ENCODE peak calls at places on chromosomes 1 and 21, in five cellular contexts. E is dorsolateral prefrontal cortex, K is A673, B is astrocyte, R is psoas muscle. L is an unnamed sample.

GRCh38 chr21:18041012-18041411 is 203.6 kb upstream of the CHODL start:
- DNase-seq in R (no peak), E (no peak), B (no peak), K (peak), L (no peak)

GRCh38 chr1:158930504-158930903 is 848 bp upstream of the PYHIN1 start:
- DNase-seq in E (no peak), B (no peak), R (no peak), K (no peak), L (no peak)

GRCh38 chr1:65791860-65792670 is 630 bp upstream of the PDE4B start:
- DNase-seq in K (no peak), B (peak), E (peak), R (peak), L (no peak)

GRCh38 chr1:174049514-174049913 is 27.4 kb upstream of the RC3H1 start:
- DNase-seq in R (no peak), K (no peak), E (no peak), B (no peak), L (no peak)

GRCh38 chr1:1217621-1218523 is 3.9 kb upstream of the TNFRSF4 start:
- DNase-seq in B (no peak), E (no peak), K (peak), R (no peak), L (no peak)

GRCh38 chr1:82704393-82704792 is 903.7 kb downstream of the ADGRL2 start:
- DNase-seq in K (no peak), B (no peak), R (no peak), E (no peak), L (no peak)

GRCh38 chr1:47325530-47325929 is 8.1 kb upstream of the CMPK1 start:
- DNase-seq in E (no peak), R (no peak), K (no peak), B (no peak), L (no peak)

GRCh38 chr1:203627819-203628184 is 1.2 kb downstream of the ATP2B4 start:
- DNase-seq in B (no peak), K (peak), E (no peak), R (no peak), L (no peak)

GRCh38 chr1:200108659-200109058 is 81.1 kb downstream of the NR5A2 start:
- DNase-seq in E (no peak), R (no peak), K (no peak), B (no peak), L (no peak)

GRCh38 chr1:114178940-114179339 is 25.3 kb upstream of the SYT6 start:
- DNase-seq in B (no peak), R (no peak), E (no peak), K (no peak), L (no peak)

GRCh38 chr1:155208656-155209372 is at the start of gene MTX1:
- DNase-seq in E (peak), K (peak), B (peak), R (peak), L (no peak)

GRCh38 chr1:15571266-15571665 is 13.6 kb downstream of the AGMAT start:
- DNase-seq in R (no peak), B (no peak), E (no peak), K (no peak), L (no peak)

GRCh38 chr1:201167625-201167991 is 13.3 kb upstream of the TMEM9 start:
- DNase-seq in E (no peak), B (no peak), K (no peak), R (no peak), L (no peak)

GRCh38 chr1:117051224-117052064 is 8.7 kb upstream of the TTF2 start:
- DNase-seq in B (no peak), K (no peak), E (no peak), R (no peak), L (no peak)

DNA sequence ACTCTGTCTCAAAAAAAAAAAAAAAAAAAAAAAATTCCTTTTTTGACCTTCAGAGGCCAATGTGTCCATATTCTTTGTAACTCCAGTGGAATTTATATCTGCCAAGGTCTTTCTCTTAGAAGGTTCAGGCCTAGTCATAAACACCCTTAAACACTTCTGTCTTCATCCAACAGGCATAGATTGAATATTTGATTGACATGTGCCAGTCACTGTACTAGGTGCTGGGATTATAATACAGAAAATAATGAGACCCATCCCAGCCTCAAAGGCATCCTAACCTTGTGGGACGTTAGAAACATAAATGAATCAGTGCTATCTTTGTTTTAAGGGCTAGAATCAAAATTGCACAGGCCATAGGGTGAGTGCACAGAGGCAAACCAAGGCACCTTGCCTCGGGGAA is 62.9 kb upstream of the SERBP1 start:
- DNase-seq in K (no peak), E (no peak), B (no peak), R (no peak), L (no peak)
- TF ChIP-seq CTCF in K (no peak), E (no peak), B (no peak), R (no peak), L (no peak)

DNA sequence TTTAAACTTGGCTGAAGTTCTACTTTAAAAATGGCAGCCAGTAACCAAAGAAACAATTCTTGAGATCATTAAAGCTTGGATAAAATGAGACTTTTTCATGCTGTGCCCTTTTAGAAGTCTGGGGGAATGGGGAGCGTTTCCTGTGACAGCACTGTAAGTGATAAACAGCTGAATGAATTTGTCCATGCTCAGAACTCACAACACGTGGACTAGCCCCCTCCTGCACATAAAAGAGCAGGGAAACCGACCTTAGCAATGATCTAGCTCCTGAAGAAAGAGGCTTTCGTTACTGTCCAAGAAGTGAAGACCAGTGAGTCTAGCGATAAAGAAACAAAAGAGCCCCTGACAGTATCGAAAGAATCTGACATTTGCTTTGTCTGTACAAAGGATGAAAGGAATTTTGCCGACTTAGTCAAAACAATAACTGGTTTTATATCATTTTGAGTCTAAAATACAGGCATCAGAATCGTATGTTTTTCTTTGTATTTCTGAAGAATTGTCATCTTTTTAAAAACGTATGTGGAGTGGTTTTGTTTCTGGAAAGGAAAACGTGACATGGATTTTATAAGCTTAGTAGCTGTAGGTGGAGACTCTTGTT is 60.8 kb downstream of the MAST2 start:
- DNase-seq in B (no peak), E (no peak), K (peak), R (no peak), L (no peak)
- H3K4me3 ChIP-seq in B (peak), E (peak), K (peak), R (peak), L (peak)

DNA sequence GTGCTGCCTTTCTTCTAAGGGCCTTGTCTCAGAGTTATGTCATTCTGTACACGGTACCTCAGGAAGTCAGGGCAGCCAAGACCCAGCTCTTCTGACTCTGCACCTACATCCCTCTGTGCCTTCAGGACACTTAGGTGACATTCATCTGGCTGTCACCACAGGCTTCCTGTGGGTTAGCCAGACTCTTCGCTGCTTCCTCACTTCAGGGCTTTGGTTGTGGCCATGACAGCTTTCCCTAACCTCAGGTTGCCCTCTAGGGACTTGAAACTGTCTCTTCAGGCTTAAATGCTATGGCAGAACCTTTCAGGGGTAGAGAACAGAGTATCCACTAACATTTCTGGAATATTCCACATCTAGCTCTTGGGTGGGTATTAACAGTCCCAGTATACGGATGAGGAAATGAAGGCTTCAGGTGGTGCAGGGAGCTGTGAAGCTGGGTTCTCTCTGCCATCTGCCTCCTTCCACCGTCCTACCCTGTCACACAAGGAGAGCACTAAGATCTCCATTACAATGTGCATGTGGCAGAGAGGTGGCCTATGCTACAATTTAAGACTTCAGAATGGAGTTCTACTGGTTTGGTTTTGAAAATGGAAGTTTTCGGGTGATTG is 9.9 kb downstream of the TSSK3 start:
- DNase-seq in B (no peak), K (no peak), E (no peak), R (no peak), L (no peak)
- TF ChIP-seq CTCF in B (no peak), K (no peak), E (no peak), R (no peak), L (no peak)

GRCh38 chr1:219825355-219825754 is 103.0 kb downstream of the SLC30A10 start:
- DNase-seq in K (no peak), E (no peak), B (no peak), R (no peak), L (no peak)

DNA sequence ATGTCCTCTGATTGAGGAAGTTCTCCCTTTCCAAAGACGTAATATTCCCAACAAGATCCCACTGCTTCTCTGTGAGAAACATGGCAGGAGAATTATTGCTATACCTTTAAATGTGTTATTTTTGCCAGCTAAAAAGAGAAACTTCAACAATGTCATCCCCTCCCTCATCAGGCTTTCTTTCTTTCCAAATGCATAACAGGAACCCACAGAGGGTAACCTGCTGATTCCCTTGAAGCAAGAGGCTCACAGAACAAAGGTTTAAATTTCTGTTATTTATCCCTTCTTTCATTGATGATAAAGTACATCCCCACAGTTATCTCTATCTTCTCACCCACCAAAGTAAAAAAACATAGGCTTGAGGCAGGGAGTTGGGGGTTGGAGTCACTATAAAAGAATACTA is 102.1 kb downstream of the SLC30A10 start:
- DNase-seq in E (no peak), B (no peak), K (no peak), R (no peak), L (no peak)
- H3K4me3 ChIP-seq in E (no peak), B (no peak), K (no peak), R (no peak), L (no peak)

GRCh38 chr1:161174911-161175310 is 2.4 kb downstream of the B4GALT3 start:
- DNase-seq in E (no peak), R (peak), B (no peak), K (no peak), L (no peak)
- TF ChIP-seq CTCF in E (no peak), R (no peak), B (no peak), K (no peak), L (no peak)

L was measured in AG04450.